ENCODE peak calls at places on chromosomes 6 and 20, in nine cellular contexts. R is endothelial cell, H is lower leg skin, G is left ventricle myocardium superior, S is immature natural killer cell, E is NCI-H460, V is T follicular helper cell, W is AG10803, U is cardiac septum. B is an unnamed sample.

GRCh38 chr20:7272512-7272911 is 505.0 kb downstream of the BMP2 start:
- DNase-seq in R (no peak), H (no peak), G (no peak), S (no peak), E (no peak), V (no peak), W (no peak), U (no peak), B (no peak)

GRCh38 chr6:130585587-130585986 is 219.8 kb downstream of the TMEM200A start:
- DNase-seq in R (no peak), H (no peak), G (no peak), S (no peak), E (no peak), V (no peak), W (no peak), U (no peak), B (no peak)

GRCh38 chr6:153941768-153942167 is 97.3 kb upstream of the OPRM1 start:
- DNase-seq in R (no peak), H (no peak), G (no peak), S (no peak), E (no peak), V (no peak), W (no peak), U (no peak), B (no peak)

GRCh38 chr20:10790013-10790412 is 116.2 kb upstream of the JAG1 start:
- DNase-seq in R (no peak), H (no peak), G (no peak), S (no peak), E (no peak), V (no peak), W (no peak), U (no peak), B (no peak)

GRCh38 chr20:48606841-48607543 is 220.8 kb downstream of the PREX1 start:
- DNase-seq in R (no peak), H (no peak), G (no peak), S (no peak), E (no peak), V (no peak), W (no peak), U (peak), B (no peak)

GRCh38 chr6:117317261-117317660 is 51.9 kb downstream of the VGLL2 start:
- DNase-seq in R (no peak), H (no peak), G (no peak), S (no peak), E (no peak), V (no peak), W (peak), U (no peak), B (no peak)

GRCh38 chr20:25389858-25390537 is 637 bp downstream of the ABHD12 start:
- DNase-seq in R (peak), H (peak), G (peak), S (peak), E (no peak), V (no peak), W (no peak), U (no peak), B (peak)

GRCh38 chr20:434221-434620 is 26.1 kb downstream of the RBCK1 start:
- DNase-seq in R (no peak), H (no peak), G (no peak), S (no peak), E (no peak), V (no peak), W (no peak), U (no peak), B (no peak)

GRCh38 chr6:79872986-79873385 is 74.4 kb downstream of the ELOVL4 start:
- DNase-seq in R (no peak), H (no peak), G (no peak), S (no peak), E (peak), V (no peak), W (peak), U (no peak), B (no peak)

GRCh38 chr20:7361321-7361720 is 578.9 kb downstream of the HAO1 start:
- DNase-seq in R (no peak), H (no peak), G (no peak), S (no peak), E (no peak), V (no peak), W (no peak), U (no peak), B (no peak)

GRCh38 chr20:48722737-48723191 is 105.0 kb downstream of the PREX1 start:
- DNase-seq in R (no peak), H (no peak), G (no peak), S (peak), E (no peak), V (no peak), W (peak), U (no peak), B (no peak)

GRCh38 chr20:60266184-60266823 is 308.1 kb downstream of the CDH26 start:
- DNase-seq in R (no peak), H (no peak), G (no peak), S (no peak), E (no peak), V (no peak), W (no peak), U (no peak), B (no peak)

GRCh38 chr6:21350917-21351316 is 242.6 kb upstream of the SOX4 start:
- DNase-seq in R (no peak), H (no peak), G (no peak), S (no peak), E (no peak), V (no peak), W (no peak), U (no peak), B (no peak)

GRCh38 chr6:132100388-132100990 is 149.3 kb upstream of the CCN2 start:
- DNase-seq in R (no peak), H (no peak), G (no peak), S (no peak), E (no peak), V (no peak), W (no peak), U (no peak), B (no peak)

GRCh38 chr6:113756290-113756665 is 100.9 kb upstream of the MARCKS start:
- DNase-seq in R (no peak), H (no peak), G (no peak), S (no peak), E (no peak), V (no peak), W (no peak), U (no peak), B (no peak)

GRCh38 chr6:5749666-5750215 is 257.0 kb downstream of the NRN1 start:
- DNase-seq in R (no peak), H (no peak), G (no peak), S (no peak), E (no peak), V (no peak), W (no peak), U (peak), B (no peak)

GRCh38 chr20:23165964-23166363 is 79.8 kb upstream of the CD93 start:
- DNase-seq in R (no peak), H (no peak), G (no peak), S (no peak), E (no peak), V (no peak), W (no peak), U (no peak), B (peak)

GRCh38 chr20:15332711-15333160 is 995.3 kb upstream of the FLRT3 start:
- DNase-seq in R (no peak), H (no peak), G (no peak), S (no peak), E (no peak), V (no peak), W (no peak), U (no peak), B (no peak)

GRCh38 chr6:71080793-71081192 is 123.9 kb upstream of the B3GAT2 start:
- DNase-seq in R (no peak), H (no peak), G (no peak), S (no peak), E (no peak), V (no peak), W (peak), U (no peak), B (no peak)

GRCh38 chr6:4010035-4010434 is 68.9 kb downstream of the FAM217A start:
- DNase-seq in R (no peak), H (no peak), G (no peak), S (no peak), E (no peak), V (no peak), W (no peak), U (no peak), B (no peak)

GRCh38 chr20:17859616-17860232 is 108.9 kb downstream of the SNX5 start:
- DNase-seq in R (no peak), H (no peak), G (peak), S (peak), E (no peak), V (no peak), W (no peak), U (peak), B (no peak)

GRCh38 chr20:25865715-25866656 is 169.3 kb upstream of the ZNF337 start:
- DNase-seq in R (peak), H (no peak), G (peak), S (peak), E (peak), V (peak), W (peak), U (peak), B (peak)

GRCh38 chr6:128519931-128520435 is 416 bp downstream of the PTPRK start:
- DNase-seq in R (no peak), H (peak), G (peak), S (peak), E (no peak), V (peak), W (no peak), U (peak), B (no peak)

GRCh38 chr6:136979206-136979605 is 57.1 kb downstream of the SLC35D3 start:
- DNase-seq in R (no peak), H (no peak), G (no peak), S (no peak), E (no peak), V (no peak), W (no peak), U (no peak), B (no peak)

GRCh38 chr20:35012227-35013069 is 56.8 kb downstream of the MYH7B start:
- DNase-seq in R (no peak), H (no peak), G (peak), S (no peak), E (no peak), V (no peak), W (no peak), U (no peak), B (peak)

GRCh38 chr6:155248021-155249001 is 15.5 kb upstream of the CLDN20 start:
- DNase-seq in R (peak), H (peak), G (no peak), S (peak), E (peak), V (no peak), W (peak), U (no peak), B (peak)

GRCh38 chr20:31355981-31356380 is 12.4 kb upstream of the DEFB118 start:
- DNase-seq in R (no peak), H (no peak), G (no peak), S (no peak), E (no peak), V (no peak), W (no peak), U (no peak), B (no peak)

GRCh38 chr6:15874821-15875220 is 212.0 kb upstream of the DTNBP1 start:
- DNase-seq in R (no peak), H (no peak), G (no peak), S (no peak), E (no peak), V (no peak), W (peak), U (no peak), B (no peak)

GRCh38 chr20:47336013-47336754 is 20.3 kb downstream of the ZMYND8 start:
- DNase-seq in R (no peak), H (no peak), G (peak), S (no peak), E (no peak), V (no peak), W (peak), U (no peak), B (no peak)

GRCh38 chr6:139175389-139175788 is 40.5 kb downstream of the HECA start:
- DNase-seq in R (no peak), H (no peak), G (no peak), S (no peak), E (no peak), V (no peak), W (no peak), U (no peak), B (no peak)

GRCh38 chr20:58106143-58106750 is 122.2 kb downstream of the ANKRD60 start:
- DNase-seq in R (no peak), H (peak), G (no peak), S (no peak), E (no peak), V (no peak), W (no peak), U (no peak), B (no peak)

GRCh38 chr6:73739097-73739496 is 43.1 kb downstream of the CD109 start:
- DNase-seq in R (peak), H (no peak), G (no peak), S (peak), E (peak), V (no peak), W (peak), U (no peak), B (no peak)

B was measured in ecto neural progenitor cell.